ENCODE peak calls at places on chromosomes 11 and 22, in four cellular contexts. C, J, P and L are unnamed samples.

GRCh38 chr11:47235163-47235562 is 13.5 kb downstream of the ACP2 start:
- DNase-seq in C (no peak), P (no peak), J (no peak), L (no peak)

GRCh38 chr22:35135165-35135564 is 69.2 kb downstream of the ISX start:
- DNase-seq in C (no peak), P (no peak), J (no peak), L (no peak)

GRCh38 chr22:37633693-37634504 is 5.6 kb upstream of the SH3BP1 start:
- DNase-seq in P (peak), J (peak), C (peak), L (peak)

GRCh38 chr22:47221840-47222615 is 459.6 kb downstream of the TBC1D22A start:
- DNase-seq in J (no peak), C (no peak), P (no peak), L (no peak)

GRCh38 chr11:36026315-36026968 is 82.6 kb downstream of the LDLRAD3 start:
- DNase-seq in J (no peak), P (no peak), C (no peak), L (no peak)

GRCh38 chr22:32327066-32327465 is 30.6 kb upstream of the RFPL3 start:
- DNase-seq in P (no peak), J (no peak), C (no peak), L (no peak)

GRCh38 chr11:75760243-75760642 is 8.3 kb upstream of the DGAT2 start:
- DNase-seq in J (no peak), P (no peak), C (no peak), L (no peak)

GRCh38 chr11:64305691-64306562 is 603 bp downstream of the ESRRA start:
- DNase-seq in C (peak), P (peak), J (no peak), L (no peak)

GRCh38 chr11:34850339-34850738 is 65.8 kb downstream of the APIP start:
- DNase-seq in C (no peak), P (no peak), J (no peak), L (no peak)

GRCh38 chr11:95345243-95345642 is 114.2 kb upstream of the SESN3 start:
- DNase-seq in J (no peak), C (no peak), P (no peak), L (no peak)

GRCh38 chr11:111260761-111261160 is 15.2 kb downstream of the POU2AF2 start:
- DNase-seq in C (no peak), P (no peak), J (no peak), L (no peak)

GRCh38 chr22:50456466-50457234 is 18.2 kb downstream of the SBF1 start:
- DNase-seq in C (no peak), J (no peak), P (no peak), L (no peak)

GRCh38 chr22:20588843-20589581 is 81.6 kb downstream of the MED15 start:
- DNase-seq in C (no peak), P (no peak), J (no peak), L (no peak)

GRCh38 chr11:130514316-130514715 is 65.9 kb downstream of the ADAMTS15 start:
- DNase-seq in C (no peak), J (no peak), P (no peak), L (no peak)

GRCh38 chr11:121323208-121323607 is 30.6 kb downstream of the SC5D start:
- DNase-seq in C (no peak), J (no peak), P (no peak), L (no peak)

GRCh38 chr11:121326230-121326629 is 33.7 kb downstream of the SC5D start:
- DNase-seq in C (no peak), P (no peak), J (no peak), L (no peak)

GRCh38 chr11:121318848-121319834 is 26.6 kb downstream of the SC5D start:
- DNase-seq in C (peak), P (peak), J (no peak), L (peak)

GRCh38 chr11:121321614-121322243 is 29.2 kb downstream of the SC5D start:
- DNase-seq in C (peak), J (no peak), P (peak), L (peak)
- TF ChIP-seq CTCF in C (peak), J (peak), P (peak), L (peak)

DNA sequence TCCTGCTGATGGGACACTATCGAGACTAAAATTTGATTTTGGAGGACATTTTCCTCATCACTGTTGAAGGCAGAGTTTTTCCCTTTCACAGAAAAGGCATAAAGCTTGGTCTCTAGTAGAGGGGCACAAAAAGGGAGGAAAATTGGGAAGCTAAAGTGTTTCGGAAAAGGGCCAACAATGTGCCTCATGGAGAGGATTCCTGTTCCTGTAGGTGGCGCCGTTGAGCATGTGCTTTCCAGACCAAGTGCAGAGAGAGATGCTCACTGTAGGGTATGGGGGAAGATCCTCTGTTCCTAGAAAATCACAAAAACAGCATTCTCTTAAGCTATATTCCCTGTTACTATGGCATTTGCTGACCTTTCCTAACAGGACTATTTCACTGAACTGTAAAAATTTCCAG is 18.4 kb upstream of the OR4C5 start:
- DNase-seq in J (no peak), P (peak), C (peak), L (no peak)
- TF ChIP-seq CTCF in J (no peak), P (peak), C (peak), L (peak)

GRCh38 chr11:84922212-84922805 is 704.8 kb downstream of the DLG2 start:
- DNase-seq in J (no peak), P (no peak), C (no peak), L (no peak)
- TF ChIP-seq CTCF in J (no peak), P (no peak), C (no peak), L (no peak)

DNA sequence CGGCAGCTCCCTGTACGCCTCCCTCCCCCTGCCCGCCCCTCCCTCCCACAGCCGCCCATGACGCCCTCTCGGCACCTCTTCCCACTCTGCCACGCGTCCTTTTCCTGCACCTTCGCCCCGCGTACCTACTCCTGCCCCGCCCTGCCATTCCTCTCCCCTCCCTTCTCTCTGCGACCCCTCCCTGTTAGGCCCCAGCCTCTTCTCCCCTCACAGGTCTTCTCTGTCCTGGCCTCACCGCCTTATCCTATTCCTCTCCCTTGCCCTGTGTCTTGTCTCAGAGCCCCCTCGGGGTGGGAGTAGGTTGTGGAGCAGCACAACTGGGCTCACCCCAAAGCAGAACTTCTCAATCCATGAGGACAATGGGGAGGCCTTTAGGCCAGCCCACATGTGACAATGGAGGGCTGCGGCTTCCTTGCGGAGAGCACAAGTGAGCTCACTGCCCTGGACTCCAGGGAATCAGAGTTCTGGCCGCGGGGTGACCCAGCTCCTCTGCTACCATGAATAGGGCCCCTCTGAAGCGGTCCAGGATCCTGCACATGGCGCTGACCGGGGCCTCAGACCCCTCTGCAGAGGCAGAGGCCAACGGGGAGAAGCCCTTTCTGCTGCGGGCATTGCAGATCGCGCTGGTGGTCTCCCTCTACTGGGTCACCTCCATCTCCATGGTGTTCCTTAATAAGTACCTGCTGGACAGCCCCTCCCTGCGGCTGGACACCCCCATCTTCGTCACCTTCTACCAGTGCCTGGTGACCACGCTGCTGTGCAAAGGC is 539 bp downstream of the SLC35C1 start:
- DNase-seq in P (peak), C (no peak), J (no peak), L (no peak)
- TF ChIP-seq CTCF in P (no peak), C (no peak), J (no peak), L (no peak)

DNA sequence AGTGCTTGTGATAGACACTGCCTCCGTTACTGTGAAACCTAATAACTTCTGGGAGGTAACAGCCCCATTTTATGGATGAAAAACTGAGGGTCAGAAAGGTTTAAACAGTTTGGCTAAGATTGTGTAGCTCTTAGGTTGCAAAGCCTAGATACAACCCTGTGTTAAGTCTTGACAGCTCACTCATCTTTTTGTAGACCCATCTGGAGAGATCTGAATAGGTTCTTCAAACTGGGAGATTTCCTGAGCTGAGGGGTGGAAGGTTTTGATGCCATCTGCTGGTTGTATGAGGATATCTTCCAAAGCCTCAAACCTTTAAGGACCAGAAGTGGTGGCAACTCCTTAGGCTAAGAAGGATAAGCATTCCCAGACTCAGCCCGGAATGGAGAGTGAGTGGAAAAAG is 8.3 kb downstream of the YPEL4 start:
- DNase-seq in C (peak), P (peak), J (no peak), L (peak)
- TF ChIP-seq CTCF in C (peak), P (peak), J (peak), L (peak)

GRCh38 chr11:96827164-96827563 is 437.4 kb downstream of the JRKL start:
- DNase-seq in J (no peak), C (no peak), P (no peak), L (no peak)
- TF ChIP-seq CTCF in J (peak), C (no peak), P (no peak), L (no peak)